ENCODE peak calls at places on chromosome 20, in eight cellular contexts. D is choroid plexus epithelial cell; X is spleen; J is psoas muscle; A is AG09309; B is ovary; L is keratinocyte; V is CD8-positive, alpha-beta T cell. M is an unnamed sample.

GRCh38 chr20:48626226-48626937 is 201.4 kb downstream of the PREX1 start:
- DNase-seq in L (no peak), J (peak), A (no peak), X (peak), B (no peak), D (peak), V (no peak), M (no peak)

GRCh38 chr20:24461848-24462247 is 7.6 kb upstream of the SYNDIG1 start:
- DNase-seq in J (no peak), V (no peak), A (no peak), X (no peak), D (no peak), B (no peak), L (no peak), M (no peak)

GRCh38 chr20:62405108-62405980 is 1.7 kb downstream of the CABLES2 start:
- DNase-seq in B (peak), D (peak), L (no peak), V (no peak), X (no peak), J (peak), A (no peak), M (no peak)

GRCh38 chr20:50655325-50655880 is 35.9 kb downstream of the RIPOR3 start:
- DNase-seq in J (peak), V (no peak), D (peak), L (no peak), A (peak), B (peak), X (no peak), M (no peak)

GRCh38 chr20:26135325-26136110 is 438.9 kb upstream of the ZNF337 start:
- DNase-seq in B (no peak), D (no peak), L (no peak), X (no peak), A (no peak), J (no peak), V (no peak), M (no peak)

GRCh38 chr20:51428451-51429143 is 113.9 kb downstream of the NFATC2 start:
- DNase-seq in B (peak), X (peak), L (no peak), D (peak), V (no peak), A (no peak), J (no peak), M (no peak)

GRCh38 chr20:56163806-56164205 is 84.7 kb upstream of the MC3R start:
- DNase-seq in X (no peak), D (no peak), B (no peak), A (no peak), J (no peak), L (no peak), V (no peak), M (no peak)

GRCh38 chr20:62938105-62938888 is at the start of gene GID8:
- DNase-seq in V (peak), D (peak), L (no peak), J (peak), B (peak), X (peak), A (no peak), M (peak)

GRCh38 chr20:45450097-45450818 is 19.3 kb upstream of the WFDC2 start:
- DNase-seq in V (no peak), L (no peak), D (peak), B (no peak), X (no peak), A (no peak), J (no peak), M (peak)

GRCh38 chr20:59007758-59008511 is 881 bp upstream of the CTSZ start:
- DNase-seq in B (no peak), V (no peak), J (peak), X (peak), L (no peak), D (no peak), A (no peak), M (peak)

GRCh38 chr20:20666359-20666758 is 46.1 kb downstream of the RALGAPA2 start:
- DNase-seq in X (no peak), V (no peak), D (peak), L (no peak), A (no peak), B (no peak), J (no peak), M (no peak)

GRCh38 chr20:1322511-1323245 is 6.3 kb downstream of the SDCBP2 start:
- DNase-seq in B (peak), J (no peak), A (peak), X (peak), V (no peak), L (no peak), D (peak), M (no peak)

GRCh38 chr20:46060301-46060881 is 29.4 kb downstream of the NCOA5 start:
- DNase-seq in V (no peak), D (no peak), L (no peak), J (no peak), X (no peak), A (no peak), B (no peak), M (peak)

GRCh38 chr20:62043131-62043914 is 22.4 kb downstream of the TAF4 start:
- DNase-seq in D (peak), L (no peak), X (peak), V (no peak), J (no peak), B (peak), A (no peak), M (no peak)

GRCh38 chr20:37880726-37881591 is 22.0 kb upstream of the VSTM2L start:
- DNase-seq in L (no peak), A (no peak), D (no peak), V (no peak), X (peak), J (peak), B (peak), M (no peak)

GRCh38 chr20:7496394-7497111 is 443.7 kb downstream of the HAO1 start:
- DNase-seq in V (no peak), A (no peak), L (no peak), B (no peak), J (no peak), X (no peak), D (peak), M (no peak)

GRCh38 chr20:43955244-43956191 is 40.9 kb downstream of the TOX2 start:
- DNase-seq in B (no peak), V (no peak), A (peak), J (no peak), D (peak), X (peak), L (peak), M (peak)

GRCh38 chr20:63232235-63233060 is 3.3 kb upstream of the BIRC7 start:
- DNase-seq in V (no peak), B (no peak), D (peak), A (peak), L (no peak), X (no peak), J (no peak), M (no peak)

GRCh38 chr20:33415948-33416347 is 14.6 kb upstream of the CDK5RAP1 start:
- DNase-seq in B (peak), X (no peak), V (no peak), L (no peak), J (peak), A (no peak), D (peak), M (no peak)

GRCh38 chr20:38870733-38871559 is 55.3 kb upstream of the FAM83D start:
- DNase-seq in X (peak), A (no peak), D (no peak), B (no peak), J (no peak), V (no peak), L (peak), M (no peak)

GRCh38 chr20:17878912-17879602 is 89.5 kb downstream of the SNX5 start:
- DNase-seq in L (no peak), V (no peak), D (no peak), B (no peak), J (no peak), X (peak), A (no peak), M (no peak)

GRCh38 chr20:22626501-22626900 is 42.1 kb upstream of the FOXA2 start:
- DNase-seq in A (no peak), D (no peak), X (no peak), J (no peak), V (no peak), L (no peak), B (no peak), M (no peak)

GRCh38 chr20:22620342-22620741 is 36.0 kb upstream of the FOXA2 start:
- DNase-seq in V (no peak), J (no peak), B (no peak), A (no peak), L (no peak), X (no peak), D (no peak), M (no peak)

GRCh38 chr20:22619806-22620205 is 35.4 kb upstream of the FOXA2 start:
- DNase-seq in B (no peak), L (no peak), V (no peak), D (no peak), J (no peak), X (no peak), A (no peak), M (no peak)

GRCh38 chr20:22619272-22619671 is 34.9 kb upstream of the FOXA2 start:
- DNase-seq in X (no peak), B (no peak), J (no peak), D (no peak), A (no peak), V (no peak), L (no peak), M (no peak)

GRCh38 chr20:22623211-22623610 is 38.8 kb upstream of the FOXA2 start:
- DNase-seq in J (no peak), A (no peak), L (no peak), D (peak), V (no peak), X (no peak), B (no peak), M (no peak)
- TF ChIP-seq CTCF in J (no peak), A (no peak), L (peak), D (no peak), V (no peak), X (no peak), B (no peak), M (no peak)

GRCh38 chr20:53623454-53624206 is 30.0 kb upstream of the ZNF217 start:
- DNase-seq in X (peak), V (no peak), J (peak), D (peak), A (no peak), B (peak), L (no peak), M (no peak)
- TF ChIP-seq CTCF in X (no peak), V (no peak), J (no peak), D (peak), A (no peak), B (no peak), L (peak), M (no peak)

GRCh38 chr20:35269055-35269781 is 8.7 kb downstream of the MMP24OS start:
- DNase-seq in A (no peak), J (peak), L (no peak), V (peak), X (no peak), B (peak), D (peak), M (peak)
- TF ChIP-seq CTCF in A (peak), J (peak), L (peak), V (peak), X (peak), B (no peak), D (peak), M (peak)

GRCh38 chr20:32190608-32191415 is 16.7 kb downstream of the PLAGL2 start:
- DNase-seq in B (no peak), A (no peak), L (no peak), V (no peak), J (no peak), D (peak), X (no peak), M (no peak)

GRCh38 chr20:32188376-32189122 is 19.0 kb downstream of the PLAGL2 start:
- DNase-seq in X (no peak), B (no peak), A (no peak), J (peak), D (no peak), L (no peak), V (no peak), M (no peak)

GRCh38 chr20:32189123-32189410 is 18.5 kb downstream of the PLAGL2 start:
- DNase-seq in D (no peak), A (no peak), J (no peak), L (no peak), B (no peak), V (no peak), X (no peak), M (no peak)

GRCh38 chr20:32191422-32191821 is 16.1 kb downstream of the PLAGL2 start:
- DNase-seq in A (no peak), V (no peak), J (no peak), B (no peak), D (no peak), X (no peak), L (no peak), M (no peak)

GRCh38 chr20:32189691-32190607 is 17.6 kb downstream of the PLAGL2 start:
- DNase-seq in V (no peak), D (peak), A (no peak), X (peak), B (peak), L (no peak), J (peak), M (peak)
- TF ChIP-seq CTCF in V (no peak), D (no peak), A (no peak), X (no peak), B (no peak), L (no peak), J (no peak), M (no peak)

M was measured in GM13976.